ENCODE peak calls at places on chromosomes 16 and 17, in five cellular contexts. X is AG08396, Y is posterior cingulate gyrus, O is T follicular helper cell, E is islet precursor cell. M is an unnamed sample.

GRCh38 chr17:15384142-15384803 is 42.9 kb upstream of the TEKT3 start:
- DNase-seq in X (peak), O (no peak), Y (peak), E (no peak), M (peak)

GRCh38 chr17:1762906-1763829 is 1.3 kb downstream of the SERPINF1 start:
- DNase-seq in E (no peak), O (no peak), X (peak), Y (no peak), M (no peak)

GRCh38 chr17:81329927-81330883 is 35.1 kb upstream of the SLC38A10 start:
- DNase-seq in O (no peak), X (no peak), E (peak), Y (no peak), M (no peak)

GRCh38 chr16:82011199-82011641 is at the start of gene SDR42E1:
- DNase-seq in E (no peak), X (no peak), O (peak), Y (no peak), M (no peak)

GRCh38 chr17:49952209-49952911 is 16.6 kb upstream of the DLX4 start:
- DNase-seq in E (peak), X (peak), Y (no peak), O (peak), M (peak)

GRCh38 chr17:76385892-76386786 is 1.7 kb downstream of the SPHK1 start:
- DNase-seq in X (peak), E (peak), O (peak), Y (peak), M (no peak)

GRCh38 chr16:4686497-4687210 is 6.7 kb upstream of the NUDT16L1 start:
- DNase-seq in E (no peak), X (no peak), O (no peak), Y (no peak), M (no peak)

GRCh38 chr17:44928136-44928535 is 12.8 kb upstream of the GFAP start:
- DNase-seq in X (no peak), E (no peak), O (no peak), Y (peak), M (no peak)

GRCh38 chr16:64440421-64440831 is 681.4 kb downstream of the CDH11 start:
- DNase-seq in X (peak), O (no peak), E (peak), Y (no peak), M (no peak)

GRCh38 chr17:48368352-48368751 is 61.7 kb downstream of the SKAP1 start:
- DNase-seq in X (no peak), E (no peak), O (no peak), Y (no peak), M (no peak)

GRCh38 chr16:73248316-73248715 is 200.4 kb upstream of the ZFHX3 start:
- DNase-seq in Y (no peak), X (no peak), E (no peak), O (no peak), M (no peak)

GRCh38 chr17:74219576-74220133 is 6.3 kb downstream of the TTYH2 start:
- DNase-seq in E (no peak), X (no peak), Y (no peak), O (no peak), M (no peak)

GRCh38 chr16:66858740-66859396 is 14.7 kb downstream of the CA7 start:
- DNase-seq in X (peak), Y (peak), E (no peak), O (no peak), M (no peak)

GRCh38 chr17:47839899-47840741 is 953 bp downstream of the SCRN2 start:
- DNase-seq in O (no peak), Y (peak), E (no peak), X (no peak), M (no peak)

GRCh38 chr16:14362774-14363371 is 267.2 kb downstream of the PARN start:
- DNase-seq in O (no peak), E (no peak), X (peak), Y (peak), M (no peak)

GRCh38 chr17:75512946-75513666 is 2.2 kb downstream of the CASKIN2 start:
- DNase-seq in E (no peak), X (no peak), Y (no peak), O (no peak), M (no peak)

GRCh38 chr17:59093702-59094231 is 12.9 kb downstream of the TRIM37 start:
- DNase-seq in X (peak), O (no peak), Y (no peak), E (no peak), M (no peak)

GRCh38 chr16:5479925-5480324 is 382.3 kb upstream of the EEF2KMT start:
- DNase-seq in Y (no peak), O (no peak), E (no peak), X (no peak), M (no peak)

GRCh38 chr17:29807520-29808361 is 122.3 kb downstream of the SSH2 start:
- DNase-seq in X (peak), E (peak), Y (no peak), O (peak), M (peak)

GRCh38 chr17:10019941-10020403 is 114.9 kb upstream of the RCVRN start:
- DNase-seq in X (no peak), O (no peak), Y (no peak), E (peak), M (no peak)

GRCh38 chr16:57383276-57384247 is 11.3 kb downstream of the CX3CL1 start:
- DNase-seq in O (no peak), E (peak), Y (peak), X (peak), M (no peak)

GRCh38 chr16:23498863-23499262 is 11.4 kb downstream of the GGA2 start:
- DNase-seq in E (no peak), O (no peak), Y (no peak), X (no peak), M (no peak)

GRCh38 chr16:15049581-15050180 is 6.2 kb downstream of the NTAN1 start:
- DNase-seq in Y (no peak), O (no peak), X (no peak), E (no peak), M (no peak)

GRCh38 chr17:72053069-72053846 is 67.6 kb upstream of the SOX9 start:
- DNase-seq in X (no peak), Y (peak), E (no peak), O (no peak), M (peak)

GRCh38 chr16:78675312-78675711 is 575.9 kb downstream of the WWOX start:
- DNase-seq in O (no peak), Y (no peak), X (peak), E (no peak), M (no peak)

GRCh38 chr17:66200685-66201092 is 8.8 kb upstream of the CEP112 start:
- DNase-seq in E (peak), O (peak), X (peak), Y (no peak), M (peak)

GRCh38 chr17:50183439-50184001 is 17.7 kb downstream of the SGCA start:
- DNase-seq in E (no peak), O (no peak), Y (no peak), X (no peak), M (no peak)

GRCh38 chr17:2400877-2401425 is at the start of gene MNT:
- DNase-seq in X (peak), O (peak), Y (peak), E (peak), M (peak)

GRCh38 chr17:7445011-7445927 is at the start of gene CHRNB1:
- DNase-seq in X (peak), E (peak), Y (peak), O (no peak), M (peak)

GRCh38 chr17:647340-648197 is 67.1 kb downstream of the VPS53 start:
- DNase-seq in E (peak), Y (no peak), O (no peak), X (no peak), M (no peak)

GRCh38 chr16:55713103-55713502 is 57.3 kb downstream of the SLC6A2 start:
- DNase-seq in E (no peak), Y (no peak), X (no peak), O (no peak), M (no peak)